ENCODE peak calls at places on chromosome 13, in six cellular contexts. One of them, this sample, is unnamed.
A peak's percentile ranks its signal among the peaks of the same experiment; 100 is the strongest.

GRCh38 chr13:113886561-113887112 is 22.8 kb upstream of the GAS6 start:
- DNase-seq in PC-9: no peak
- DNase-seq in fibroblast of the aortic adventitia: no peak
- DNase-seq in psoas muscle: no peak
- DNase-seq in GM23338: no peak
- DNase-seq in CD8-positive, alpha-beta T cell: no peak
- DNase-seq in this sample: no peak

GRCh38 chr13:48233097-48233885 is at the start of gene ITM2B:
- DNase-seq in CD8-positive, alpha-beta T cell: peak; percentile 51
- DNase-seq in psoas muscle: peak; percentile 88
- DNase-seq in PC-9: peak; percentile 51
- DNase-seq in fibroblast of the aortic adventitia: peak; percentile 66
- DNase-seq in GM23338: peak; percentile 81
- DNase-seq in this sample: peak; percentile 77

GRCh38 chr13:93066187-93066586 is 160.4 kb upstream of the GPC6 start:
- DNase-seq in CD8-positive, alpha-beta T cell: no peak
- DNase-seq in psoas muscle: no peak
- DNase-seq in GM23338: no peak
- DNase-seq in PC-9: no peak
- DNase-seq in fibroblast of the aortic adventitia: peak; percentile 85
- DNase-seq in this sample: no peak

GRCh38 chr13:69092615-69093322 is 1014.9 kb upstream of the ATXN8OS start:
- DNase-seq in CD8-positive, alpha-beta T cell: no peak
- DNase-seq in GM23338: peak; percentile 72
- DNase-seq in psoas muscle: no peak
- DNase-seq in PC-9: no peak
- DNase-seq in fibroblast of the aortic adventitia: no peak
- DNase-seq in this sample: no peak

GRCh38 chr13:110471833-110472162 is 89.7 kb downstream of the RAB20 start:
- DNase-seq in PC-9: no peak
- DNase-seq in GM23338: no peak
- DNase-seq in psoas muscle: peak; percentile 70
- DNase-seq in CD8-positive, alpha-beta T cell: no peak
- DNase-seq in fibroblast of the aortic adventitia: no peak
- DNase-seq in this sample: peak; percentile 53

GRCh38 chr13:33797622-33798021 is 20.3 kb upstream of the RFC3 start:
- DNase-seq in fibroblast of the aortic adventitia: peak; percentile 45
- DNase-seq in CD8-positive, alpha-beta T cell: no peak
- DNase-seq in PC-9: no peak
- DNase-seq in psoas muscle: no peak
- DNase-seq in GM23338: no peak
- DNase-seq in this sample: no peak

GRCh38 chr13:113918981-113919646 is 54.8 kb downstream of the C13orf46 start:
- DNase-seq in psoas muscle: no peak
- DNase-seq in GM23338: no peak
- DNase-seq in PC-9: no peak
- DNase-seq in fibroblast of the aortic adventitia: no peak
- DNase-seq in CD8-positive, alpha-beta T cell: no peak
- DNase-seq in this sample: peak; percentile 8

GRCh38 chr13:44854264-44855060 is 134.8 kb downstream of the NUFIP1 start:
- DNase-seq in CD8-positive, alpha-beta T cell: no peak
- DNase-seq in PC-9: no peak
- DNase-seq in psoas muscle: peak; percentile 94
- DNase-seq in fibroblast of the aortic adventitia: no peak
- DNase-seq in GM23338: no peak
- DNase-seq in this sample: peak; percentile 77

GRCh38 chr13:113365551-113365971 is 1.6 kb upstream of the GRTP1 start:
- DNase-seq in GM23338: no peak
- DNase-seq in PC-9: no peak
- DNase-seq in psoas muscle: no peak
- DNase-seq in CD8-positive, alpha-beta T cell: no peak
- DNase-seq in fibroblast of the aortic adventitia: no peak
- DNase-seq in this sample: no peak

GRCh38 chr13:84400711-84401110 is 518.4 kb upstream of the SLITRK1 start:
- DNase-seq in fibroblast of the aortic adventitia: peak; percentile 86
- DNase-seq in CD8-positive, alpha-beta T cell: no peak
- DNase-seq in PC-9: no peak
- DNase-seq in psoas muscle: no peak
- DNase-seq in GM23338: no peak
- DNase-seq in this sample: no peak

GRCh38 chr13:25463496-25463895 is 91.7 kb downstream of the ATP8A2 start:
- DNase-seq in CD8-positive, alpha-beta T cell: no peak
- DNase-seq in PC-9: no peak
- DNase-seq in fibroblast of the aortic adventitia: no peak
- DNase-seq in GM23338: no peak
- DNase-seq in psoas muscle: no peak
- DNase-seq in this sample: no peak

GRCh38 chr13:34156841-34157365 is 339.0 kb downstream of the RFC3 start:
- DNase-seq in CD8-positive, alpha-beta T cell: no peak
- DNase-seq in PC-9: peak; percentile 97
- DNase-seq in fibroblast of the aortic adventitia: peak; percentile 88
- DNase-seq in psoas muscle: no peak
- DNase-seq in GM23338: no peak
- DNase-seq in this sample: peak; percentile 72

GRCh38 chr13:42215578-42216421 is 56.2 kb upstream of the AKAP11 start:
- DNase-seq in fibroblast of the aortic adventitia: peak; percentile 52
- DNase-seq in PC-9: no peak
- DNase-seq in psoas muscle: no peak
- DNase-seq in GM23338: peak; percentile 77
- DNase-seq in CD8-positive, alpha-beta T cell: no peak
- DNase-seq in this sample: no peak

GRCh38 chr13:71524245-71525002 is 342.6 kb downstream of the DACH1 start:
- DNase-seq in PC-9: no peak
- DNase-seq in psoas muscle: no peak
- DNase-seq in GM23338: no peak
- DNase-seq in fibroblast of the aortic adventitia: no peak
- DNase-seq in CD8-positive, alpha-beta T cell: no peak
- DNase-seq in this sample: no peak

GRCh38 chr13:68099616-68100015 is 869.5 kb upstream of the PCDH9 start:
- DNase-seq in fibroblast of the aortic adventitia: peak; percentile 0
- DNase-seq in CD8-positive, alpha-beta T cell: no peak
- DNase-seq in PC-9: no peak
- DNase-seq in psoas muscle: no peak
- DNase-seq in GM23338: no peak
- DNase-seq in this sample: no peak

GRCh38 chr13:92260363-92260762 is 861.9 kb downstream of the GPC5 start:
- DNase-seq in CD8-positive, alpha-beta T cell: no peak
- DNase-seq in psoas muscle: no peak
- DNase-seq in GM23338: peak; percentile 8
- DNase-seq in fibroblast of the aortic adventitia: no peak
- DNase-seq in PC-9: no peak
- DNase-seq in this sample: no peak

GRCh38 chr13:108455320-108455719 is 174.1 kb upstream of the MYO16 start:
- DNase-seq in PC-9: no peak
- DNase-seq in GM23338: no peak
- DNase-seq in psoas muscle: no peak
- DNase-seq in fibroblast of the aortic adventitia: no peak
- DNase-seq in CD8-positive, alpha-beta T cell: no peak
- DNase-seq in this sample: no peak

GRCh38 chr13:98586400-98587144 is 9.7 kb upstream of the STK24 start:
- DNase-seq in PC-9: peak; percentile 72
- DNase-seq in psoas muscle: no peak
- DNase-seq in GM23338: no peak
- DNase-seq in CD8-positive, alpha-beta T cell: no peak
- DNase-seq in fibroblast of the aortic adventitia: no peak
- DNase-seq in this sample: no peak

GRCh38 chr13:94214979-94215378 is 264.5 kb downstream of the DCT start:
- DNase-seq in psoas muscle: no peak
- DNase-seq in GM23338: no peak
- DNase-seq in PC-9: no peak
- DNase-seq in CD8-positive, alpha-beta T cell: no peak
- DNase-seq in fibroblast of the aortic adventitia: no peak
- DNase-seq in this sample: no peak

GRCh38 chr13:35940734-35941133 is 190.4 kb downstream of the DCLK1 start:
- DNase-seq in fibroblast of the aortic adventitia: no peak
- DNase-seq in CD8-positive, alpha-beta T cell: no peak
- DNase-seq in GM23338: no peak
- DNase-seq in PC-9: no peak
- DNase-seq in psoas muscle: no peak
- DNase-seq in this sample: no peak

GRCh38 chr13:98564204-98564603 is 12.7 kb downstream of the STK24 start:
- DNase-seq in fibroblast of the aortic adventitia: no peak
- DNase-seq in CD8-positive, alpha-beta T cell: no peak
- DNase-seq in GM23338: no peak
- DNase-seq in PC-9: no peak
- DNase-seq in psoas muscle: no peak
- DNase-seq in this sample: no peak

GRCh38 chr13:91401916-91402315 is 3.5 kb downstream of the GPC5 start:
- DNase-seq in fibroblast of the aortic adventitia: no peak
- DNase-seq in psoas muscle: no peak
- DNase-seq in CD8-positive, alpha-beta T cell: no peak
- DNase-seq in GM23338: no peak
- DNase-seq in PC-9: no peak
- DNase-seq in this sample: no peak

GRCh38 chr13:106942558-106942957 is 374.6 kb upstream of the ARGLU1 start:
- DNase-seq in psoas muscle: no peak
- DNase-seq in PC-9: no peak
- DNase-seq in GM23338: no peak
- DNase-seq in fibroblast of the aortic adventitia: no peak
- DNase-seq in CD8-positive, alpha-beta T cell: no peak
- DNase-seq in this sample: no peak

GRCh38 chr13:90792335-90792734 is 555.2 kb upstream of the MIR17HG start:
- DNase-seq in CD8-positive, alpha-beta T cell: no peak
- DNase-seq in PC-9: no peak
- DNase-seq in psoas muscle: no peak
- DNase-seq in fibroblast of the aortic adventitia: no peak
- DNase-seq in GM23338: no peak
- DNase-seq in this sample: no peak

GRCh38 chr13:41013834-41014233 is 5.3 kb downstream of the ELF1 start:
- DNase-seq in psoas muscle: no peak
- DNase-seq in fibroblast of the aortic adventitia: no peak
- DNase-seq in PC-9: no peak
- DNase-seq in GM23338: no peak
- DNase-seq in CD8-positive, alpha-beta T cell: no peak
- DNase-seq in this sample: no peak

GRCh38 chr13:112510002-112510780 is 77.8 kb downstream of the TUBGCP3 start:
- DNase-seq in psoas muscle: no peak
- DNase-seq in CD8-positive, alpha-beta T cell: no peak
- DNase-seq in PC-9: no peak
- DNase-seq in fibroblast of the aortic adventitia: peak; percentile 70
- DNase-seq in GM23338: peak; percentile 95
- DNase-seq in this sample: no peak

GRCh38 chr13:97460853-97461252 is 26.9 kb downstream of the RAP2A start:
- DNase-seq in psoas muscle: no peak
- DNase-seq in CD8-positive, alpha-beta T cell: no peak
- DNase-seq in GM23338: no peak
- DNase-seq in fibroblast of the aortic adventitia: no peak
- DNase-seq in PC-9: peak; percentile 23
- DNase-seq in this sample: no peak
- TF ChIP-seq CTCF in psoas muscle: no peak
- TF ChIP-seq CTCF in CD8-positive, alpha-beta T cell: no peak
- TF ChIP-seq CTCF in GM23338: no peak
- TF ChIP-seq CTCF in fibroblast of the aortic adventitia: no peak
- TF ChIP-seq CTCF in PC-9: no peak
- TF ChIP-seq CTCF in this sample: no peak

DNA sequence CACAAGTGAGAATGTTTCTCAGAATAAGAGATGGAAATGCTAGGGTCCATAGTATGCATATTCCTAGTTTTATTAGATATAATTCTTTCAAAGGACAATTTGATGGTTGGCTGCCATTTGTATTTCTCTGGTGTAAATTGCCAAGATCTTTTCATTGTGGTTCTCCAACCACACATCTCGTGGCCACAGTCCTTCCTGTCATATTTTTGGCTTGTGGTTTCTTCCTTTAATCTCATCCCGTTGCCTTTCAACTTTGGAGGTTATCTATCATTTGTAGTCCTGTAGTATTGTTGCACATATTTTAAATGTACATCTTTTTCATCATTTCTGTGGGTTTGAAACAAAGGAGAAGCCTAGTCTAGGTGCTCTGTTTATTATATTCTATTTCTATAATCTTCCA is 61.2 kb downstream of the WASF3 start:
- DNase-seq in CD8-positive, alpha-beta T cell: no peak
- DNase-seq in fibroblast of the aortic adventitia: no peak
- DNase-seq in GM23338: no peak
- DNase-seq in psoas muscle: no peak
- DNase-seq in PC-9: no peak
- DNase-seq in this sample: no peak
- H3K4me3 ChIP-seq in CD8-positive, alpha-beta T cell: no peak overlapping the region
- H3K4me3 ChIP-seq in fibroblast of the aortic adventitia: no peak overlapping the region
- H3K4me3 ChIP-seq in GM23338: no peak overlapping the region
- H3K4me3 ChIP-seq in psoas muscle: no peak overlapping the region
- H3K4me3 ChIP-seq in PC-9: no peak overlapping the region
- H3K4me3 ChIP-seq in this sample: no peak overlapping the region

GRCh38 chr13:20227730-20228129 is 4.4 kb downstream of the GJB6 start:
- DNase-seq in psoas muscle: no peak
- DNase-seq in GM23338: no peak
- DNase-seq in CD8-positive, alpha-beta T cell: no peak
- DNase-seq in fibroblast of the aortic adventitia: no peak
- DNase-seq in PC-9: no peak
- DNase-seq in this sample: no peak

GRCh38 chr13:20227288-20227687 is 4.8 kb downstream of the GJB6 start:
- DNase-seq in CD8-positive, alpha-beta T cell: no peak
- DNase-seq in fibroblast of the aortic adventitia: no peak
- DNase-seq in PC-9: no peak
- DNase-seq in GM23338: no peak
- DNase-seq in psoas muscle: no peak
- DNase-seq in this sample: no peak

GRCh38 chr13:20230913-20231838 is 943 bp downstream of the GJB6 start:
- DNase-seq in fibroblast of the aortic adventitia: no peak
- DNase-seq in PC-9: no peak
- DNase-seq in CD8-positive, alpha-beta T cell: no peak
- DNase-seq in GM23338: peak; percentile 48
- DNase-seq in psoas muscle: no peak
- DNase-seq in this sample: no peak

GRCh38 chr13:20232556-20233277 is 598 bp upstream of the GJB6 start:
- DNase-seq in GM23338: no peak
- DNase-seq in fibroblast of the aortic adventitia: no peak
- DNase-seq in psoas muscle: no peak
- DNase-seq in CD8-positive, alpha-beta T cell: no peak
- DNase-seq in PC-9: no peak
- DNase-seq in this sample: no peak

GRCh38 chr13:20231839-20232555 is at the start of gene GJB6:
- DNase-seq in PC-9: no peak
- DNase-seq in fibroblast of the aortic adventitia: no peak
- DNase-seq in GM23338: peak; percentile 81
- DNase-seq in psoas muscle: no peak
- DNase-seq in CD8-positive, alpha-beta T cell: no peak
- DNase-seq in this sample: no peak
- TF ChIP-seq CTCF in PC-9: no peak
- TF ChIP-seq CTCF in fibroblast of the aortic adventitia: no peak
- TF ChIP-seq CTCF in GM23338: no peak
- TF ChIP-seq CTCF in psoas muscle: no peak
- TF ChIP-seq CTCF in CD8-positive, alpha-beta T cell: no peak
- TF ChIP-seq CTCF in this sample: no peak

DNA sequence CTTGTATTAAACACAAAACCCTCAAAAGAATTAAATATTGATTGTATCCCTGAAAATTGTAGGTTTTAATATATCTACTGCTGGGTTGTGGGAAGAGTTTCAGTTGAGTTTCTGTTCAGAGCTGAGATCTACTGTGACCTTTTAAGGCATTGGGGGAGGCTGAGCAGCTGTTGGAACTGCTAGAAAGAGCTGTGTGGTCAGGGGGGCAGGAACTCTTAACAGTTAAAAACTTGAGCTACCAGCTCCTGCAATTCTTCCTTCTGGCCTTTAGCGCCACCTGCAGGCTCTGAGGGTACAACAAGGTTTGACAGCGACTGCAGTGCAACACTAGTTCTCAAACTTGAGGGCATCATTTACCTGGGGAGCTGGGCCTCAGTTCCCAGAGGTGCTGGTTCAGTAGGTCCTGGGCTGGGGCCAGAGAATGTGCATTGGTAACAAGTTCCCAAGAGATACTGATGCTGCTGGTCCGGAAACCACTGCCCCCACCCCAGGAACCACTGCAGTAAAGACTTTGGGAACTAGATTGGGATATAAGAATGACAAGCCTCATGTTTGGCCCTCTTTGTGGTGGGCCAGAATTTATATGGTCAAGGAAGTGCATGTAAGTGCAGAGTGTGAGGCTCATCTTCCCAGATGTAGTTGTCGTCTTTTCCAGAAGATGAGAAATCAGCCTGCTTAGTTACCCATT is 2.5 kb downstream of the RNASEH2B start:
- DNase-seq in fibroblast of the aortic adventitia: peak; percentile 89
- DNase-seq in GM23338: peak; percentile 98
- DNase-seq in psoas muscle: peak; percentile 90
- DNase-seq in PC-9: peak; percentile 64
- DNase-seq in CD8-positive, alpha-beta T cell: peak; percentile 91
- DNase-seq in this sample: peak; percentile 85
- H3K4me3 ChIP-seq in fibroblast of the aortic adventitia: no peak overlapping the region
- H3K4me3 ChIP-seq in GM23338: no peak overlapping the region
- H3K4me3 ChIP-seq in psoas muscle: no peak overlapping the region
- H3K4me3 ChIP-seq in PC-9: peak overlapping the region; percentile 96
- H3K4me3 ChIP-seq in CD8-positive, alpha-beta T cell: peak overlapping the region; percentile 89
- H3K4me3 ChIP-seq in this sample: no peak overlapping the region